ENCODE peak calls at places on chromosomes 12 and 14, in four cellular contexts. One of them, this sample, is unnamed.

GRCh38 chr12:34398366-34398705 is 376.0 kb downstream of the ALG10 start:
- DNase-seq in IMR-90: no peak
- DNase-seq in endothelial cell of umbilical vein: no peak
- DNase-seq in GM12878: no peak
- DNase-seq in this sample: peak; percentile 1

GRCh38 chr12:79267580-79267979 is 403.0 kb downstream of the SYT1 start:
- DNase-seq in IMR-90: no peak
- DNase-seq in endothelial cell of umbilical vein: no peak
- DNase-seq in GM12878: no peak
- DNase-seq in this sample: no peak

GRCh38 chr14:30998100-30998706 is 27.2 kb upstream of the AP4S1 start:
- DNase-seq in IMR-90: no peak
- DNase-seq in endothelial cell of umbilical vein: no peak
- DNase-seq in GM12878: no peak
- DNase-seq in this sample: no peak

GRCh38 chr14:73599494-73599893 is 7.8 kb downstream of the ACOT4 start:
- DNase-seq in IMR-90: no peak
- DNase-seq in endothelial cell of umbilical vein: no peak
- DNase-seq in GM12878: no peak
- DNase-seq in this sample: no peak

GRCh38 chr12:49703647-49704137 is 3.5 kb downstream of the FMNL3 start:
- DNase-seq in IMR-90: peak; percentile 92
- DNase-seq in endothelial cell of umbilical vein: peak; percentile 49
- DNase-seq in GM12878: peak; percentile 71
- DNase-seq in this sample: peak; percentile 41

GRCh38 chr14:61698216-61698980 is 3.1 kb downstream of the HIF1A start:
- DNase-seq in IMR-90: no peak
- DNase-seq in endothelial cell of umbilical vein: peak; percentile 48
- DNase-seq in GM12878: no peak
- DNase-seq in this sample: no peak

GRCh38 chr12:122978507-122978955 is 1.9 kb upstream of the ARL6IP4 start:
- DNase-seq in IMR-90: no peak
- DNase-seq in endothelial cell of umbilical vein: no peak
- DNase-seq in GM12878: no peak
- DNase-seq in this sample: no peak

GRCh38 chr14:27367345-27367744 is 769.5 kb upstream of the NOVA1 start:
- DNase-seq in IMR-90: no peak
- DNase-seq in endothelial cell of umbilical vein: no peak
- DNase-seq in GM12878: no peak
- DNase-seq in this sample: no peak

GRCh38 chr12:122523846-122524718 is 2.7 kb downstream of the RSRC2 start:
- DNase-seq in IMR-90: peak; percentile 12
- DNase-seq in endothelial cell of umbilical vein: no peak
- DNase-seq in GM12878: no peak
- DNase-seq in this sample: no peak

GRCh38 chr12:19970116-19970515 is 398.2 kb upstream of the PDE3A start:
- DNase-seq in IMR-90: peak; percentile 61
- DNase-seq in endothelial cell of umbilical vein: no peak
- DNase-seq in GM12878: no peak
- DNase-seq in this sample: no peak

GRCh38 chr14:68756071-68756481 is 36.8 kb downstream of the ZFP36L1 start:
- DNase-seq in IMR-90: no peak
- DNase-seq in endothelial cell of umbilical vein: no peak
- DNase-seq in GM12878: no peak
- DNase-seq in this sample: no peak

GRCh38 chr12:58557156-58557555 is 363.1 kb downstream of the LRIG3 start:
- DNase-seq in IMR-90: peak; percentile 83
- DNase-seq in endothelial cell of umbilical vein: peak; percentile 95
- DNase-seq in GM12878: no peak
- DNase-seq in this sample: no peak

GRCh38 chr14:91870001-91870400 is 2.7 kb upstream of the TC2N start:
- DNase-seq in IMR-90: no peak
- DNase-seq in endothelial cell of umbilical vein: no peak
- DNase-seq in GM12878: no peak
- DNase-seq in this sample: no peak

GRCh38 chr14:36289954-36290353 is 30.5 kb downstream of the MBIP start:
- DNase-seq in IMR-90: no peak
- DNase-seq in endothelial cell of umbilical vein: no peak
- DNase-seq in GM12878: no peak
- DNase-seq in this sample: no peak

GRCh38 chr14:75022655-75023054 is 19.9 kb downstream of the EIF2B2 start:
- DNase-seq in IMR-90: no peak
- DNase-seq in endothelial cell of umbilical vein: peak; percentile 13
- DNase-seq in GM12878: no peak
- DNase-seq in this sample: peak; percentile 19

GRCh38 chr14:55684956-55685584 is 105.1 kb downstream of the KTN1 start:
- DNase-seq in IMR-90: peak; percentile 42
- DNase-seq in endothelial cell of umbilical vein: no peak
- DNase-seq in GM12878: no peak
- DNase-seq in this sample: no peak

GRCh38 chr14:42855159-42855558 is 1248.5 kb downstream of the LRFN5 start:
- DNase-seq in IMR-90: peak; percentile 2
- DNase-seq in endothelial cell of umbilical vein: no peak
- DNase-seq in GM12878: no peak
- DNase-seq in this sample: no peak

GRCh38 chr14:50023671-50024490 is 92.5 kb downstream of the VCPKMT start:
- DNase-seq in IMR-90: peak; percentile 89
- DNase-seq in endothelial cell of umbilical vein: no peak
- DNase-seq in GM12878: no peak
- DNase-seq in this sample: no peak

GRCh38 chr14:74261288-74261687 is 22.0 kb downstream of the VSX2 start:
- DNase-seq in IMR-90: no peak
- DNase-seq in endothelial cell of umbilical vein: no peak
- DNase-seq in GM12878: no peak
- DNase-seq in this sample: no peak

GRCh38 chr14:75906680-75907280 is 75.0 kb downstream of the TGFB3 start:
- DNase-seq in IMR-90: peak; percentile 70
- DNase-seq in endothelial cell of umbilical vein: peak; percentile 66
- DNase-seq in GM12878: no peak
- DNase-seq in this sample: peak; percentile 50

GRCh38 chr12:15982921-15983320 is 71.8 kb downstream of the DERA start:
- DNase-seq in IMR-90: no peak
- DNase-seq in endothelial cell of umbilical vein: no peak
- DNase-seq in GM12878: no peak
- DNase-seq in this sample: no peak

GRCh38 chr12:132271755-132272092 is 57.7 kb downstream of the GALNT9 start:
- DNase-seq in IMR-90: no peak
- DNase-seq in endothelial cell of umbilical vein: no peak
- DNase-seq in GM12878: no peak
- DNase-seq in this sample: no peak

GRCh38 chr14:105021656-105022275 is 883 bp upstream of the CDCA4 start:
- DNase-seq in IMR-90: peak; percentile 44
- DNase-seq in endothelial cell of umbilical vein: no peak
- DNase-seq in GM12878: no peak
- DNase-seq in this sample: peak; percentile 25
- TF ChIP-seq FOS in IMR-90: no peak
- TF ChIP-seq FOS in endothelial cell of umbilical vein: no peak
- TF ChIP-seq FOS in GM12878: no peak
- TF ChIP-seq FOS in this sample: no peak

GRCh38 chr12:38883629-38884134 is 21.7 kb downstream of the CPNE8 start:
- DNase-seq in IMR-90: no peak
- DNase-seq in endothelial cell of umbilical vein: no peak
- DNase-seq in GM12878: no peak
- DNase-seq in this sample: no peak

GRCh38 chr12:38886931-38887330 is 18.5 kb downstream of the CPNE8 start:
- DNase-seq in IMR-90: no peak
- DNase-seq in endothelial cell of umbilical vein: no peak
- DNase-seq in GM12878: no peak
- DNase-seq in this sample: no peak

GRCh38 chr12:38887770-38888169 is 17.6 kb downstream of the CPNE8 start:
- DNase-seq in IMR-90: no peak
- DNase-seq in endothelial cell of umbilical vein: no peak
- DNase-seq in GM12878: no peak
- DNase-seq in this sample: no peak

GRCh38 chr12:38884666-38885065 is 20.7 kb downstream of the CPNE8 start:
- DNase-seq in IMR-90: no peak
- DNase-seq in endothelial cell of umbilical vein: no peak
- DNase-seq in GM12878: no peak
- DNase-seq in this sample: no peak

DNA sequence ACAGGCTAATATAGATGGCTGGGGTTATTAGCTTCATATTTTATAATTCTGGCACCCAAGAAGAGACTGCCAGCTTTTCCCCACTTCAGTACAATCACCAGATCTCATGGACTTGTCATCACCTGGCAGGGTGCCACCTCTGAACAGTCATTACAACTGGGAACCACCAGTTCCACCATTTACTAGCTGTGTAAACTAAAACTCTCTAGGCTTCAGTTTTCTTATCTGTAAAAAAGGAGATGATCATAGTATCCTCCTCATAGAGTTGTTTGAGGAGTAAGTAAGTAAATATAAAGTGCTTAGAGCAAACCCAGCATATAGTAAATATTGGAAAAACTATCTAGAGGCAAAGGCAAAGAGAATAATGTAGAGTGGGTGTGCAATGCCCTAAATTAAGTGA is 19.3 kb downstream of the CPNE8 start:
- DNase-seq in IMR-90: no peak
- DNase-seq in endothelial cell of umbilical vein: no peak
- DNase-seq in GM12878: no peak
- DNase-seq in this sample: no peak
- TF ChIP-seq FOS in IMR-90: no peak
- TF ChIP-seq FOS in endothelial cell of umbilical vein: no peak
- TF ChIP-seq FOS in GM12878: no peak
- TF ChIP-seq FOS in this sample: no peak

GRCh38 chr14:105881021-105881930 is 354.9 kb downstream of the TMEM121 start:
- DNase-seq in IMR-90: no peak
- DNase-seq in endothelial cell of umbilical vein: no peak
- DNase-seq in GM12878: no peak
- DNase-seq in this sample: no peak
- TF ChIP-seq FOS in IMR-90: no peak
- TF ChIP-seq FOS in endothelial cell of umbilical vein: no peak
- TF ChIP-seq FOS in GM12878: no peak
- TF ChIP-seq FOS in this sample: no peak

GRCh38 chr12:91361864-91362263 is 179.2 kb upstream of the DCN start:
- DNase-seq in IMR-90: peak; percentile 60
- DNase-seq in endothelial cell of umbilical vein: peak; percentile 68
- DNase-seq in GM12878: no peak
- DNase-seq in this sample: peak; percentile 29
- TF ChIP-seq FOS in IMR-90: no peak
- TF ChIP-seq FOS in endothelial cell of umbilical vein: no peak
- TF ChIP-seq FOS in GM12878: no peak
- TF ChIP-seq FOS in this sample: no peak

DNA sequence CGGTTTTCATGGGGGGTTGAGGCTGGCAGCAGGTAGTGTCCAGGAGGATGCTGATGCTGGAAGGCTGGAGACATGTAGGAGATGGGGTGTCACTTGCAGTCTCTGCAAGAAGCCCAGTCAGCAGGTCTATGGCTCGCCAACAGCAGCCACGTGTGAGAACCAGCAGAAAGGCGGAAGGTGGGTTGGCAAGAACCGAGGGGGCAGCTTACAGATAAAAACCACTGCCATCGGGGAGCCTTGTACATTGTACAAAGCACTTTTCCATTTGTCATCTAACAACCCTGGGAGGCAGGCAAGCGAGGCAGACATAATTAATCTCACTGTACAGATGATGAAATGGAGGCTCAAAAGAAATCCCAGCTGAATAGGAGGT is 167.2 kb downstream of the KCNA5 start:
- DNase-seq in IMR-90: no peak
- DNase-seq in endothelial cell of umbilical vein: no peak
- DNase-seq in GM12878: no peak
- DNase-seq in this sample: no peak
- TF ChIP-seq FOS in IMR-90: no peak
- TF ChIP-seq FOS in endothelial cell of umbilical vein: no peak
- TF ChIP-seq FOS in GM12878: no peak
- TF ChIP-seq FOS in this sample: no peak